ENCODE peak calls at places on chromosome X, in five cellular contexts. One of them, this sample, is unnamed.
A peak's percentile ranks its signal among the peaks of the same experiment; 100 is the strongest.

GRCh38 chrX:9781941-9782340 is 4.3 kb upstream of the SHROOM2 start:
- DNase-seq in GM12878: no peak
- DNase-seq in NT2/D1: no peak
- DNase-seq in H1: no peak
- DNase-seq in HepG2: no peak
- DNase-seq in this sample: no peak

GRCh38 chrX:104284407-104285000 is 29.8 kb upstream of the ESX1 start:
- DNase-seq in GM12878: no peak
- DNase-seq in NT2/D1: no peak
- DNase-seq in H1: no peak
- DNase-seq in HepG2: no peak
- DNase-seq in this sample: peak; percentile 36

GRCh38 chrX:114611018-114611619 is 27.2 kb downstream of the HTR2C start:
- DNase-seq in GM12878: no peak
- DNase-seq in NT2/D1: peak; percentile 28
- DNase-seq in H1: peak; percentile 47
- DNase-seq in HepG2: peak; percentile 3
- DNase-seq in this sample: peak; percentile 57

GRCh38 chrX:97050413-97050812 is 166.7 kb downstream of the RPA4 start:
- DNase-seq in GM12878: no peak
- DNase-seq in NT2/D1: no peak
- DNase-seq in H1: no peak
- DNase-seq in HepG2: no peak
- DNase-seq in this sample: no peak

GRCh38 chrX:45849261-45849660 is 648.6 kb upstream of the DIPK2B start:
- DNase-seq in GM12878: no peak
- DNase-seq in NT2/D1: no peak
- DNase-seq in H1: no peak
- DNase-seq in HepG2: peak; percentile 61
- DNase-seq in this sample: peak; percentile 28

GRCh38 chrX:66002832-66003680 is 36.8 kb downstream of the VSIG4 start:
- DNase-seq in GM12878: peak; percentile 48
- DNase-seq in NT2/D1: no peak
- DNase-seq in H1: no peak
- DNase-seq in HepG2: no peak
- DNase-seq in this sample: no peak

GRCh38 chrX:154013614-154014360 is 5.9 kb downstream of the IRAK1 start:
- DNase-seq in GM12878: no peak
- DNase-seq in NT2/D1: no peak
- DNase-seq in H1: peak; percentile 72
- DNase-seq in HepG2: no peak
- DNase-seq in this sample: peak; percentile 78

GRCh38 chrX:119735467-119735866 is 22.9 kb upstream of the SOWAHD start:
- DNase-seq in GM12878: no peak
- DNase-seq in NT2/D1: no peak
- DNase-seq in H1: no peak
- DNase-seq in HepG2: no peak
- DNase-seq in this sample: peak; percentile 8

GRCh38 chrX:12991575-12991974 is 16.7 kb downstream of the TMSB4X start:
- DNase-seq in GM12878: no peak
- DNase-seq in NT2/D1: no peak
- DNase-seq in H1: no peak
- DNase-seq in HepG2: no peak
- DNase-seq in this sample: no peak

GRCh38 chrX:8433296-8434094 is 31.1 kb upstream of the VCX3B start:
- DNase-seq in GM12878: no peak
- DNase-seq in NT2/D1: no peak
- DNase-seq in H1: no peak
- DNase-seq in HepG2: no peak
- DNase-seq in this sample: no peak

DNA sequence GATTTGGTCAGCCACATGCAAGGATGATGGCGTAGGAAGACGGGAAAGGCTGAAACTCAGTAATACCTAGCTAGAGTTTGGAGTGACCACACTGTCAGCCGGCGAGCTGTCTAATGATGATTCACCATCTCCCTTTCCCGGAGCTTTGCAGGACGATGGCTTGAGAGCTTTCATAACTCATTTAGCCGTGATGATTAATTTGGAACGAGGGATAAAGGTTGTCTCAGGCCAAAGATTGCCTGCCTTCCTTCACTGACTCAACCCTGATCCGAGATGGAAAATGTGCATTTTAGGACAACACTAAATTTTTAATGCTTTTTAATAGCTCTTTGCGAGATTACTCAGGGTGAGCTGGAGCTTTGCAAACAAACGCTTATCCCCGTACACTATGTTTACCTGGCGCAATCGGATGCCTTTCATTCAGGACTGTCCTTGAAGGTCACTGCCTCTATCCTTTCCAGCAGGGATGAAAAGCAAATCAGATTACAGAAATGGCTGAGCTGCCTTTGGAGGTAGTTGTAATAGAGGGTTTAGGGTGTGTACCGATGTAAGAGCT is 288.6 kb downstream of the ASMT start:
- DNase-seq in GM12878: no peak
- DNase-seq in NT2/D1: no peak
- DNase-seq in H1: no peak
- DNase-seq in HepG2: peak; percentile 70
- DNase-seq in this sample: no peak
- TF ChIP-seq SUZ12 in GM12878: no peak
- TF ChIP-seq SUZ12 in NT2/D1: no peak
- TF ChIP-seq SUZ12 in H1: no peak
- TF ChIP-seq SUZ12 in HepG2: no peak
- TF ChIP-seq SUZ12 in this sample: no peak

GRCh38 chrX:150012647-150013046 is 74.4 kb upstream of the EOLA2 start:
- DNase-seq in GM12878: no peak
- DNase-seq in NT2/D1: no peak
- DNase-seq in H1: no peak
- DNase-seq in HepG2: no peak
- DNase-seq in this sample: no peak
- TF ChIP-seq SUZ12 in GM12878: no peak
- TF ChIP-seq SUZ12 in NT2/D1: no peak
- TF ChIP-seq SUZ12 in H1: no peak
- TF ChIP-seq SUZ12 in HepG2: no peak
- TF ChIP-seq SUZ12 in this sample: no peak

DNA sequence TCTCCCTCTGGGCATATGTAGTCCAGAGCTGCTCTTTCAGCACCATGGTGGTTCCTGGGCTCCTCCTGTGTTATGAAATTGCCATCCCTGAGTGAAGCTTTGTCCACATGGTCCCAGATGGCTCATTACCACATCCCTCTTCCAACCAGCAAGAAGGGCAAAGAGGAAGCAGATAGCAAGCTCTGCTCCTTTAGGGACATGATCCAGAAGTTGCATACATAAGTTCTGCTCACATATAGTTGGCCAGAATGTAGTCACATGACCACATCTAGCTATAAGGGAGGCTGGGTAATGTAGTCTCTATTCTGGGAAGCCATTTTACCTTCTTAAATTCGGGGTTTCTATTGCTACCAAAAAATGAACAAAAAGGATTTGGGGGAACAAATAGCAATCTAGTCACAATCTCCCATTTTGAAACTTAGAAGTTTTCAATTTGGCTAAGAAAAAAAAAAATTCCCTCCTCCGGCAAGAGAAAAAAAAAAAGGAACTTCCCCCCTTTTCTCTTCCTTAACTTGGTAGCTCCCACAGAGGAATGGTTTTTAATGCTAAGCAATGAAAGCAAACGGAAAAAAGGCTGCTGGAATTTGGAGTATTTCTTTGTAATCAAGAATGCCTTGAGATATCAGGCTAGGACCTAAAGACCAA is 88.2 kb upstream of the USP9X start:
- DNase-seq in GM12878: no peak
- DNase-seq in NT2/D1: peak; percentile 50
- DNase-seq in H1: no peak
- DNase-seq in HepG2: peak; percentile 70
- DNase-seq in this sample: peak; percentile 64
- TF ChIP-seq SUZ12 in GM12878: no peak
- TF ChIP-seq SUZ12 in NT2/D1: no peak
- TF ChIP-seq SUZ12 in H1: no peak
- TF ChIP-seq SUZ12 in HepG2: peak; percentile 30
- TF ChIP-seq SUZ12 in this sample: no peak

GRCh38 chrX:22135171-22135711 is 103.1 kb downstream of the PHEX start:
- DNase-seq in GM12878: no peak
- DNase-seq in NT2/D1: no peak
- DNase-seq in H1: no peak
- DNase-seq in HepG2: no peak
- DNase-seq in this sample: no peak
- TF ChIP-seq SUZ12 in GM12878: no peak
- TF ChIP-seq SUZ12 in NT2/D1: no peak
- TF ChIP-seq SUZ12 in H1: no peak
- TF ChIP-seq SUZ12 in HepG2: no peak
- TF ChIP-seq SUZ12 in this sample: no peak

GRCh38 chrX:148426467-148426866 is 74.0 kb upstream of the AFF2 start:
- DNase-seq in GM12878: no peak
- DNase-seq in NT2/D1: peak; percentile 30
- DNase-seq in H1: no peak
- DNase-seq in HepG2: no peak
- DNase-seq in this sample: no peak
- TF ChIP-seq SUZ12 in GM12878: no peak
- TF ChIP-seq SUZ12 in NT2/D1: no peak
- TF ChIP-seq SUZ12 in H1: no peak
- TF ChIP-seq SUZ12 in HepG2: no peak
- TF ChIP-seq SUZ12 in this sample: no peak

GRCh38 chrX:151984328-151984727 is 9.9 kb upstream of the GABRE start:
- DNase-seq in GM12878: no peak
- DNase-seq in NT2/D1: no peak
- DNase-seq in H1: no peak
- DNase-seq in HepG2: peak; percentile 50
- DNase-seq in this sample: no peak
- TF ChIP-seq SUZ12 in GM12878: no peak
- TF ChIP-seq SUZ12 in NT2/D1: no peak
- TF ChIP-seq SUZ12 in H1: no peak
- TF ChIP-seq SUZ12 in HepG2: no peak
- TF ChIP-seq SUZ12 in this sample: no peak

DNA sequence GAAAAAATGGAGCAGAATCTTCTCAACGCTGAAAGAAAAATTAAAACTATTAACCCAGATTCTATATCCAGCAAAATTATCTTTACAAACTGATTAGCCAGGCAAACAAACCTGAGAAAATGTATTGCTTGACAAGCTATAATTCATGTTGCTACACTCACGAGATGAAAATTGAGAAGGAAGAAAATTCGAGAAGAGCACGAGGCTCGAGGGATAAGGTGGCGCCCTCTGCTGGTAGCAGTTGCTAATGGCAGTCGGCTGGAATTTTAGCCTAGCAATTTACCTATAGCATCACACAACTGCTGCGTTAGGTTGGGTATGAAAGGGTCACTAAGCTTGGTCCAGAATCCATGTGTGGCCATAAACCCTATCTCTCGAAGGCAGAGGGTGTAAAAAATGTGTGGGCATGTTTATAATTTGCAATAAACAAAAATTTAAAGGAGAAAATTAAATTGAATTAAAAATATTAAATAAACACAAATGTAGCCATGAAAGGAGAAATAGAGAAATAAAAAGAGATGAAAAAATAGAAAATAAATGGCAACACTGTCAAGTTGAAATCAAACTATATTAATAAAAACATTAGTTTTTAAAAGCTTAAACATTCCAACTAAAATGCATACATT is 126.6 kb downstream of the PPP4R3C start:
- DNase-seq in GM12878: no peak
- DNase-seq in NT2/D1: peak; percentile 18
- DNase-seq in H1: peak; percentile 61
- DNase-seq in HepG2: peak; percentile 2
- DNase-seq in this sample: peak; percentile 46
- TF ChIP-seq SUZ12 in GM12878: no peak
- TF ChIP-seq SUZ12 in NT2/D1: no peak
- TF ChIP-seq SUZ12 in H1: no peak
- TF ChIP-seq SUZ12 in HepG2: no peak
- TF ChIP-seq SUZ12 in this sample: no peak

DNA sequence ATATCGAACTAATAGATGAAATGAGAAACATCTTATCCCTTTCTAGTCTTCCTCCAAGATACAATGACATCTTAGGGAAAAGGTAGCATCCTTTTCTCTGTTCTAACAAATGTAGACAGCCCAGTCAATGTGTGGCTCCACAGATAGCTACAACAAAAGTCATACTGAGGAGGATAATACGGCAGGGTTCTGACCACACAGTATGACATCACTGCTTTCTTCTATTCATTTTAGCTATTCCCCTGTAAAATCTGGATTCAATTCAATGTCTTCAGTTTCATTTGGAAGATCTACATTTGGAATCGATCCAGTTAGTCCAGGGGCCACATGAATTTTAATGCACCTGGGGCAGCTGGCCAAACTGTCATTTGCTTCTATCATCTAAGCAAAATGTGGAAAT is 51.4 kb downstream of the ENOX2 start:
- DNase-seq in GM12878: no peak
- DNase-seq in NT2/D1: no peak
- DNase-seq in H1: no peak
- DNase-seq in HepG2: no peak
- DNase-seq in this sample: no peak
- TF ChIP-seq SUZ12 in GM12878: no peak
- TF ChIP-seq SUZ12 in NT2/D1: no peak
- TF ChIP-seq SUZ12 in H1: no peak
- TF ChIP-seq SUZ12 in HepG2: no peak
- TF ChIP-seq SUZ12 in this sample: no peak

GRCh38 chrX:19688426-19688825 is 173.1 kb upstream of the MAP3K15 start:
- DNase-seq in GM12878: no peak
- DNase-seq in NT2/D1: no peak
- DNase-seq in H1: no peak
- DNase-seq in HepG2: no peak
- DNase-seq in this sample: no peak

GRCh38 chrX:19684265-19684664 is 169.0 kb upstream of the MAP3K15 start:
- DNase-seq in GM12878: no peak
- DNase-seq in NT2/D1: no peak
- DNase-seq in H1: no peak
- DNase-seq in HepG2: no peak
- DNase-seq in this sample: no peak

GRCh38 chrX:19686876-19687275 is 171.6 kb upstream of the MAP3K15 start:
- DNase-seq in GM12878: no peak
- DNase-seq in NT2/D1: no peak
- DNase-seq in H1: no peak
- DNase-seq in HepG2: no peak
- DNase-seq in this sample: no peak

GRCh38 chrX:19689170-19689814 is 174.0 kb upstream of the MAP3K15 start:
- DNase-seq in GM12878: no peak
- DNase-seq in NT2/D1: no peak
- DNase-seq in H1: no peak
- DNase-seq in HepG2: no peak
- DNase-seq in this sample: no peak

DNA sequence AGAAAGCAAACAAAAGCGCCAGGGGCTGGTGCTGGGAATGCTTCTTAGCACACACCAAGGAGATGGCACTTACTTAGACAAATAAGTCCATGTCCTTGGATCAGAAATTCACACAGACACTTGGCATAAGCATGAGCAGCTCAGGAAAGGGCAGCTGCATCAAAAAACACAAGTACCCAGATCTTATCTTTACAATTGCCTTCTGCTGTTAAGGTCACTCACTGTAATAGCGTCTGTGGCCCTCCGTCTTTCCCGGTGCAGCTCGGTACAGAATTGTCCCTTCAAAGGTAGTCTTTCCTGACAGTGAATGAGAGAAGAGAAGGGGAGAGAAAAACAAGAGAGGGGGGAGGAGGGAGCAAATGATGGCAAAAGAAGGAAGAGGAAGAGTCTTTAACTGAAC is 172.1 kb upstream of the MAP3K15 start:
- DNase-seq in GM12878: no peak
- DNase-seq in NT2/D1: no peak
- DNase-seq in H1: no peak
- DNase-seq in HepG2: no peak
- DNase-seq in this sample: no peak
- TF ChIP-seq SUZ12 in GM12878: no peak
- TF ChIP-seq SUZ12 in NT2/D1: no peak
- TF ChIP-seq SUZ12 in H1: no peak
- TF ChIP-seq SUZ12 in HepG2: no peak
- TF ChIP-seq SUZ12 in this sample: no peak

GRCh38 chrX:17405225-17405969 is 30.4 kb downstream of the NHS start:
- DNase-seq in GM12878: no peak
- DNase-seq in NT2/D1: no peak
- DNase-seq in H1: no peak
- DNase-seq in HepG2: peak; percentile 1
- DNase-seq in this sample: no peak
- TF ChIP-seq SUZ12 in GM12878: no peak
- TF ChIP-seq SUZ12 in NT2/D1: no peak
- TF ChIP-seq SUZ12 in H1: no peak
- TF ChIP-seq SUZ12 in HepG2: no peak
- TF ChIP-seq SUZ12 in this sample: no peak